ENCODE peak calls at places on chromosomes 12 and 14, in seven cellular contexts. T, V, J, Z, F, G and I are unnamed samples.

GRCh38 chr14:73240816-73241480 is 3.6 kb downstream of the PAPLN start:
- DNase-seq in F (no peak), G (no peak), Z (peak; percentile 17), J (no peak), V (no peak), T (no peak), I (no peak)

GRCh38 chr14:104819361-104819771 is 18.5 kb downstream of the ZBTB42 start:
- DNase-seq in G (no peak), T (no peak), F (peak; percentile 19), J (no peak), Z (no peak), V (peak; percentile 16), I (no peak)

GRCh38 chr12:56086096-56086495 is 6.1 kb downstream of the ERBB3 start:
- DNase-seq in T (no peak), Z (no peak), V (no peak), F (peak; percentile 77), G (no peak), J (no peak), I (no peak)

GRCh38 chr14:53619625-53620324 is 336.9 kb downstream of the BMP4 start:
- DNase-seq in Z (no peak), G (peak; percentile 23), F (no peak), J (no peak), T (no peak), V (no peak), I (no peak)

GRCh38 chr14:103880986-103881926 is 33.9 kb upstream of the PPP1R13B start:
- DNase-seq in V (peak; percentile 47), G (no peak), J (no peak), T (no peak), Z (no peak), F (no peak), I (no peak)

GRCh38 chr12:12582895-12583303 is 20.2 kb upstream of the DUSP16 start:
- DNase-seq in J (no peak), V (no peak), G (peak; percentile 33), F (peak; percentile 35), Z (peak; percentile 72), T (no peak), I (no peak)

GRCh38 chr14:47626151-47627035 is 49.0 kb downstream of the MDGA2 start:
- DNase-seq in Z (no peak), F (no peak), V (no peak), J (no peak), T (no peak), G (no peak), I (no peak)

GRCh38 chr14:102029956-102030355 is 56.9 kb downstream of the HSP90AA1 start:
- DNase-seq in T (no peak), J (no peak), V (no peak), F (no peak), G (peak; percentile 50), Z (no peak), I (no peak)

GRCh38 chr12:104519190-104519857 is 62.6 kb downstream of the CHST11 start:
- DNase-seq in J (no peak), T (no peak), G (no peak), Z (no peak), V (no peak), F (no peak), I (no peak)

GRCh38 chr12:51171884-51172514 is 936 bp downstream of the TFCP2 start:
- DNase-seq in T (no peak), F (peak; percentile 26), G (no peak), Z (peak; percentile 39), V (no peak), J (no peak), I (no peak)

GRCh38 chr12:113837059-113837458 is 129.1 kb downstream of the RBM19 start:
- DNase-seq in F (no peak), V (no peak), G (peak; percentile 8), J (no peak), T (no peak), Z (no peak), I (no peak)

GRCh38 chr12:107600596-107601144 is 84.9 kb upstream of the PWP1 start:
- DNase-seq in T (no peak), F (no peak), G (no peak), V (no peak), Z (no peak), J (no peak), I (no peak)

GRCh38 chr12:79023784-79024183 is 159.2 kb downstream of the SYT1 start:
- DNase-seq in Z (no peak), F (no peak), T (no peak), V (no peak), G (peak; percentile 4), J (no peak), I (no peak)

GRCh38 chr12:77837876-77838291 is 7.2 kb downstream of the NAV3 start:
- DNase-seq in Z (no peak), G (no peak), T (peak; percentile 43), V (peak; percentile 61), J (no peak), F (no peak), I (no peak)

GRCh38 chr12:54588110-54588831 is at the start of gene PPP1R1A:
- DNase-seq in V (peak; percentile 28), F (no peak), J (no peak), T (no peak), Z (no peak), G (no peak), I (peak; percentile 22)

GRCh38 chr12:122473543-122474323 is 27.0 kb downstream of the ZCCHC8 start:
- DNase-seq in F (no peak), G (no peak), T (no peak), Z (peak; percentile 45), J (no peak), V (peak; percentile 15), I (no peak)

GRCh38 chr12:6871052-6871957 is 1.8 kb downstream of the SPSB2 start:
- DNase-seq in J (no peak), F (peak; percentile 89), V (no peak), G (no peak), T (no peak), Z (peak; percentile 60), I (no peak)

GRCh38 chr14:78612666-78613065 is 442.5 kb downstream of the NRXN3 start:
- DNase-seq in G (no peak), V (no peak), F (no peak), Z (no peak), T (no peak), J (no peak), I (no peak)

GRCh38 chr14:36524874-36525745 is 5.1 kb upstream of the NKX2-1 start:
- DNase-seq in G (no peak), T (no peak), Z (peak; percentile 28), J (peak; percentile 79), F (peak; percentile 64), V (no peak), I (peak; percentile 67)

GRCh38 chr14:36525746-36526099 is 5.7 kb upstream of the NKX2-1 start:
- DNase-seq in F (no peak), Z (no peak), V (no peak), J (no peak), T (no peak), G (no peak), I (no peak)

GRCh38 chr14:36522972-36523685 is 3.1 kb upstream of the NKX2-1 start:
- DNase-seq in F (no peak), G (no peak), V (no peak), J (no peak), Z (peak; percentile 13), T (no peak), I (no peak)

GRCh38 chr14:36522347-36522971 is 2.4 kb upstream of the NKX2-1 start:
- DNase-seq in F (no peak), V (no peak), Z (peak; percentile 18), G (no peak), J (no peak), T (no peak), I (no peak)

GRCh38 chr14:36524220-36524837 is 4.3 kb upstream of the NKX2-1 start:
- DNase-seq in Z (peak; percentile 20), G (no peak), V (no peak), F (no peak), T (no peak), J (no peak), I (no peak)
- TF ChIP-seq CTCF in Z (no peak), G (no peak), V (no peak), F (no peak), T (no peak), J (peak; percentile 27), I (peak; percentile 48)

GRCh38 chr14:106803379-106803778 is 1277.0 kb downstream of the TMEM121 start:
- DNase-seq in Z (no peak), J (no peak), G (no peak), V (no peak), T (no peak), F (no peak), I (no peak)

GRCh38 chr14:106807493-106807892 is 1281.1 kb downstream of the TMEM121 start:
- DNase-seq in Z (no peak), V (no peak), G (no peak), J (no peak), T (no peak), F (no peak), I (no peak)

GRCh38 chr14:106808458-106808857 is 1282.1 kb downstream of the TMEM121 start:
- DNase-seq in V (no peak), J (no peak), G (no peak), F (no peak), Z (no peak), T (no peak), I (no peak)

GRCh38 chr14:106802413-106803364 is 1276.3 kb downstream of the TMEM121 start:
- DNase-seq in Z (no peak), J (no peak), G (no peak), F (peak; percentile 45), T (no peak), V (no peak), I (no peak)
- TF ChIP-seq CTCF in Z (peak; percentile 45), J (no peak), G (no peak), F (peak; percentile 17), T (no peak), V (no peak), I (no peak)

GRCh38 chr14:68510951-68511726 is 281.7 kb downstream of the ZFP36L1 start:
- DNase-seq in G (no peak), F (no peak), Z (no peak), V (no peak), T (no peak), J (no peak), I (no peak)
- TF ChIP-seq CTCF in G (no peak), F (no peak), Z (no peak), V (no peak), T (no peak), J (no peak), I (no peak)

GRCh38 chr14:91417983-91418386 is 365 bp upstream of the CCDC88C start:
- DNase-seq in V (no peak), T (no peak), Z (peak; percentile 67), J (peak; percentile 69), G (no peak), F (no peak), I (peak; percentile 42)

GRCh38 chr14:91418387-91419043 is 895 bp upstream of the CCDC88C start:
- DNase-seq in J (peak; percentile 81), F (peak; percentile 87), Z (peak; percentile 63), V (peak; percentile 73), G (no peak), T (no peak), I (peak; percentile 59)

GRCh38 chr14:91417134-91417982 is at the start of gene CCDC88C:
- DNase-seq in J (peak; percentile 85), T (no peak), V (peak; percentile 65), F (peak; percentile 80), Z (peak; percentile 89), G (no peak), I (peak; percentile 58)

GRCh38 chr14:91419451-91419850 is 1.8 kb upstream of the CCDC88C start:
- DNase-seq in G (no peak), V (no peak), F (no peak), J (no peak), Z (no peak), T (no peak), I (no peak)

DNA sequence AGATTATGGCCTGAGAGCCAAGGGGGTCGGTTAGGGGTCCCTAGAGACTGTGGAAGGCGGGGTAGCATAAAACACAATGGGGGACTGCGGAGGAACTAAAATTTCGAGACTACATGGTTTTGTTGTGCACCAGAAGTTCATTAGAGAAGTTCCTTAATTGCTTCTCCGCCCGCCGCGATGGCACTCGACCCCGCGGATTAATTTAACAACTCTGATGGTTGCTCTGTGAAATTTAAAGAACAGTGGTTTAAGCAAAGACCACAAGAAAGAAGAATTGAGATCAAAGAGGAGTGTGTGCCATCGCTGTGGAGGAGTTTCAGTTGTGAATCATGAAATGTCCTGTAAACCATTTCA is 1.4 kb upstream of the CCDC88C start:
- DNase-seq in V (no peak), T (no peak), G (no peak), Z (no peak), J (no peak), F (no peak), I (no peak)
- TF ChIP-seq CTCF in V (no peak), T (no peak), G (no peak), Z (no peak), J (peak; percentile 15), F (no peak), I (peak; percentile 14)